ENCODE peak calls at places on chromosome 18, in six cellular contexts. G is choroid plexus epithelial cell, U is GM12864, L is body of pancreas, C is A549, V is astrocyte of the cerebellum. S is an unnamed sample.

GRCh38 chr18:10518595-10519273 is 7.1 kb upstream of the NAPG start:
- DNase-seq in G (peak; percentile 55), U (no peak), L (peak; percentile 29), C (no peak), V (no peak), S (no peak)

GRCh38 chr18:73283788-73284187 is 416.0 kb upstream of the NETO1 start:
- DNase-seq in G (peak; percentile 70), U (no peak), L (no peak), C (no peak), V (peak; percentile 89), S (no peak)

GRCh38 chr18:44654555-44654954 is 26.1 kb upstream of the SETBP1 start:
- DNase-seq in G (peak; percentile 74), U (no peak), L (no peak), C (no peak), V (peak; percentile 74), S (peak; percentile 94)

GRCh38 chr18:49976810-49977209 is 163.5 kb upstream of the ACAA2 start:
- DNase-seq in G (no peak), U (no peak), L (no peak), C (no peak), V (no peak), S (no peak)

GRCh38 chr18:44178476-44178875 is 502.2 kb upstream of the SETBP1 start:
- DNase-seq in G (no peak), U (no peak), L (peak; percentile 16), C (no peak), V (no peak), S (peak; percentile 9)

GRCh38 chr18:61851940-61852451 is 40.8 kb downstream of the RNF152 start:
- DNase-seq in G (peak; percentile 67), U (no peak), L (no peak), C (no peak), V (no peak), S (no peak)

GRCh38 chr18:46179306-46179705 is 75.1 kb downstream of the HAUS1 start:
- DNase-seq in G (no peak), U (no peak), L (no peak), C (no peak), V (no peak), S (no peak)

GRCh38 chr18:33440384-33441043 is at the start of gene CCDC178:
- DNase-seq in G (peak; percentile 9), U (no peak), L (peak; percentile 56), C (peak; percentile 7), V (no peak), S (no peak)

GRCh38 chr18:45739848-45740247 is 15.9 kb downstream of the SLC14A1 start:
- DNase-seq in G (no peak), U (no peak), L (no peak), C (no peak), V (no peak), S (no peak)

GRCh38 chr18:32582455-32582854 is 111.8 kb upstream of the GAREM1 start:
- DNase-seq in G (no peak), U (no peak), L (no peak), C (no peak), V (peak; percentile 20), S (peak; percentile 2)

GRCh38 chr18:28735731-28736130 is 558.8 kb upstream of the CDH2 start:
- DNase-seq in G (peak; percentile 74), U (no peak), L (no peak), C (no peak), V (peak; percentile 67), S (peak; percentile 69)

GRCh38 chr18:79924814-79925655 is 26.4 kb downstream of the SLC66A2 start:
- DNase-seq in G (peak; percentile 21), U (no peak), L (peak; percentile 94), C (no peak), V (no peak), S (no peak)

GRCh38 chr18:39622431-39622830 is 2056.8 kb upstream of the CELF4 start:
- DNase-seq in G (peak; percentile 52), U (no peak), L (no peak), C (no peak), V (no peak), S (no peak)

GRCh38 chr18:45415614-45416013 is 199.7 kb upstream of the SLC14A2 start:
- DNase-seq in G (no peak), U (no peak), L (no peak), C (no peak), V (no peak), S (no peak)

GRCh38 chr18:6413554-6414117 is 1.1 kb downstream of the L3MBTL4 start:
- DNase-seq in G (no peak), U (no peak), L (peak; percentile 42), C (no peak), V (no peak), S (no peak)
- H3K4me3 ChIP-seq in G (peak overlapping the region; percentile 53), U (peak overlapping the region; percentile 63), L (peak overlapping the region; percentile 87), C (no peak overlapping the region), V (peak overlapping the region; percentile 46), S (no peak overlapping the region)

GRCh38 chr18:12531747-12532146 is 124.0 kb downstream of the PRELID3A start:
- DNase-seq in G (peak; percentile 31), U (no peak), L (no peak), C (no peak), V (no peak), S (peak; percentile 24)
- TF ChIP-seq CTCF in G (peak; percentile 48), U (no peak), L (no peak), C (no peak), V (peak; percentile 10), S (peak; percentile 40)

DNA sequence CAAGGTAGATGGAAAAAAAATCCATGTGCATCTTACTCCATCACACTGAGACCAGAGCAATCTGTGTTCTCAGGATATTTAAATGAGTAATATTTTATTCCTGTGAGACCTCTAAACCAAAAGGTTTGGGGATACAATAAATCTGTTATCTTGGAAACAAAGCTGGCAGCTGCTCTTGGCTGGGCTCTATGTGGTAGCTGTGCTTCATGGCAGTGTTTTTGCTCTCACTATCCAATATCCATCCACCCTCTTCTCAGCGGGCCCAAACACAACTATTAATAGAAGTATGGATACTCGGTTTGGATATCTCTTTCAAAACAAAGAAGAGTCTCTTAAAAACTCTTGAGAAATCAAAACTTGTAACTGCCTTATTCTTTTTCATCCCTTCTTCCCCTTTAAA is 244.9 kb upstream of the RAB12 start:
- DNase-seq in G (no peak), U (no peak), L (no peak), C (no peak), V (no peak), S (no peak)
- H3K4me3 ChIP-seq in G (no peak overlapping the region), U (no peak overlapping the region), L (no peak overlapping the region), C (no peak overlapping the region), V (no peak overlapping the region), S (no peak overlapping the region)

DNA sequence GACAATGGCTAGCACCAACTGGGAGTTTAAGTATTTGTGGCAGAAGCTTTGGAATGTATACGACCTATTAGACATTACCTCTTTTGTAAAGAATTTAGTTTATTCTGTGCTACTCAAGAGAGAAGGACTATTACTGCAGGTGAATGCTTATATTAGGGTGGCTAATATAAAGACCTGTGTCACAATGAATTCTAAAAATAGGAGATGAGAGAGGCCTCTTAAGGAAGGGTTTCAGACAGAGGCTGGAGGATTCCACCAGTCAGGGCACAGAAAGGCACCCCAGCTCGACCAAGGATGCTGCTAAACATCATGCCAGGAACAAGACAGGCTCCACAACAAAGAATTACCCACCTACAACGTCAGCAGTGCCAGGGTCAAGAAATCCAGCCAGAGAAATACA is 60.7 kb downstream of the CABYR start:
- DNase-seq in G (no peak), U (no peak), L (no peak), C (no peak), V (no peak), S (no peak)
- TF ChIP-seq CTCF in G (no peak), U (no peak), L (no peak), C (no peak), V (no peak), S (no peak)

GRCh38 chr18:75221902-75222301 is 11.3 kb downstream of the TSHZ1 start:
- DNase-seq in G (no peak), U (no peak), L (no peak), C (no peak), V (no peak), S (no peak)

GRCh38 chr18:75219684-75220083 is 9.1 kb downstream of the TSHZ1 start:
- DNase-seq in G (no peak), U (no peak), L (no peak), C (no peak), V (no peak), S (no peak)

GRCh38 chr18:75221397-75221796 is 10.8 kb downstream of the TSHZ1 start:
- DNase-seq in G (no peak), U (no peak), L (no peak), C (no peak), V (no peak), S (peak; percentile 19)

GRCh38 chr18:75218524-75218923 is 7.9 kb downstream of the TSHZ1 start:
- DNase-seq in G (no peak), U (no peak), L (no peak), C (no peak), V (no peak), S (no peak)

GRCh38 chr18:75220786-75221355 is 10.3 kb downstream of the TSHZ1 start:
- DNase-seq in G (no peak), U (no peak), L (no peak), C (no peak), V (no peak), S (peak; percentile 34)
- H3K4me3 ChIP-seq in G (no peak overlapping the region), U (no peak overlapping the region), L (no peak overlapping the region), C (no peak overlapping the region), V (no peak overlapping the region), S (no peak overlapping the region)

S was measured in epithelial cell of esophagus.